ENCODE peak calls at places on chromosomes 6 and 20, in nine cellular contexts. One of them, this sample, is unnamed.

GRCh38 chr6:156777866-156778614 is 862 bp downstream of the ARID1B start:
- DNase-seq in memory B cell: peak; percentile 63
- DNase-seq in T follicular helper cell: peak; percentile 56
- DNase-seq in naive thymus-derived CD8-positive, alpha-beta T cell: peak; percentile 72
- DNase-seq in stomach: peak; percentile 51
- DNase-seq in T-helper 9 cell: peak; percentile 54
- DNase-seq in AG04449: no peak
- DNase-seq in A549: peak; percentile 61
- DNase-seq in effector memory CD4-positive, alpha-beta T cell: peak; percentile 49
- DNase-seq in this sample: peak; percentile 95

GRCh38 chr6:137829641-137830083 is 37.4 kb upstream of the TNFAIP3 start:
- DNase-seq in memory B cell: no peak
- DNase-seq in T follicular helper cell: no peak
- DNase-seq in naive thymus-derived CD8-positive, alpha-beta T cell: no peak
- DNase-seq in stomach: no peak
- DNase-seq in T-helper 9 cell: no peak
- DNase-seq in AG04449: no peak
- DNase-seq in A549: no peak
- DNase-seq in effector memory CD4-positive, alpha-beta T cell: no peak
- DNase-seq in this sample: no peak

GRCh38 chr20:57439432-57439831 is 48.2 kb downstream of the RBM38 start:
- DNase-seq in memory B cell: no peak
- DNase-seq in T follicular helper cell: no peak
- DNase-seq in naive thymus-derived CD8-positive, alpha-beta T cell: no peak
- DNase-seq in stomach: peak; percentile 94
- DNase-seq in T-helper 9 cell: no peak
- DNase-seq in AG04449: no peak
- DNase-seq in A549: peak; percentile 29
- DNase-seq in effector memory CD4-positive, alpha-beta T cell: no peak
- DNase-seq in this sample: peak; percentile 78

GRCh38 chr6:36633370-36633769 is 39.2 kb downstream of the SRSF3 start:
- DNase-seq in memory B cell: no peak
- DNase-seq in T follicular helper cell: no peak
- DNase-seq in naive thymus-derived CD8-positive, alpha-beta T cell: no peak
- DNase-seq in stomach: no peak
- DNase-seq in T-helper 9 cell: no peak
- DNase-seq in AG04449: no peak
- DNase-seq in A549: no peak
- DNase-seq in effector memory CD4-positive, alpha-beta T cell: no peak
- DNase-seq in this sample: no peak

GRCh38 chr20:46831633-46832011 is 63.0 kb upstream of the EYA2 start:
- DNase-seq in memory B cell: no peak
- DNase-seq in T follicular helper cell: no peak
- DNase-seq in naive thymus-derived CD8-positive, alpha-beta T cell: no peak
- DNase-seq in stomach: no peak
- DNase-seq in T-helper 9 cell: no peak
- DNase-seq in AG04449: no peak
- DNase-seq in A549: no peak
- DNase-seq in effector memory CD4-positive, alpha-beta T cell: no peak
- DNase-seq in this sample: no peak

GRCh38 chr6:12729467-12729866 is 12.9 kb downstream of the PHACTR1 start:
- DNase-seq in memory B cell: no peak
- DNase-seq in T follicular helper cell: no peak
- DNase-seq in naive thymus-derived CD8-positive, alpha-beta T cell: no peak
- DNase-seq in stomach: no peak
- DNase-seq in T-helper 9 cell: no peak
- DNase-seq in AG04449: no peak
- DNase-seq in A549: no peak
- DNase-seq in effector memory CD4-positive, alpha-beta T cell: no peak
- DNase-seq in this sample: no peak

GRCh38 chr20:11214281-11214680 is 540.5 kb upstream of the JAG1 start:
- DNase-seq in memory B cell: no peak
- DNase-seq in T follicular helper cell: no peak
- DNase-seq in naive thymus-derived CD8-positive, alpha-beta T cell: no peak
- DNase-seq in stomach: no peak
- DNase-seq in T-helper 9 cell: no peak
- DNase-seq in AG04449: no peak
- DNase-seq in A549: no peak
- DNase-seq in effector memory CD4-positive, alpha-beta T cell: no peak
- DNase-seq in this sample: no peak

GRCh38 chr6:75244063-75244575 is 518 bp upstream of the COX7A2 start:
- DNase-seq in memory B cell: no peak
- DNase-seq in T follicular helper cell: no peak
- DNase-seq in naive thymus-derived CD8-positive, alpha-beta T cell: no peak
- DNase-seq in stomach: no peak
- DNase-seq in T-helper 9 cell: no peak
- DNase-seq in AG04449: no peak
- DNase-seq in A549: no peak
- DNase-seq in effector memory CD4-positive, alpha-beta T cell: no peak
- DNase-seq in this sample: no peak

GRCh38 chr20:57089701-57090144 is 176.7 kb downstream of the BMP7 start:
- DNase-seq in memory B cell: peak; percentile 36
- DNase-seq in T follicular helper cell: peak; percentile 41
- DNase-seq in naive thymus-derived CD8-positive, alpha-beta T cell: peak; percentile 39
- DNase-seq in stomach: peak; percentile 78
- DNase-seq in T-helper 9 cell: peak; percentile 28
- DNase-seq in AG04449: no peak
- DNase-seq in A549: peak; percentile 61
- DNase-seq in effector memory CD4-positive, alpha-beta T cell: no peak
- DNase-seq in this sample: peak; percentile 86

GRCh38 chr6:169263836-169264608 is 10.4 kb upstream of the THBS2 start:
- DNase-seq in memory B cell: no peak
- DNase-seq in T follicular helper cell: no peak
- DNase-seq in naive thymus-derived CD8-positive, alpha-beta T cell: no peak
- DNase-seq in stomach: no peak
- DNase-seq in T-helper 9 cell: no peak
- DNase-seq in AG04449: no peak
- DNase-seq in A549: no peak
- DNase-seq in effector memory CD4-positive, alpha-beta T cell: no peak
- DNase-seq in this sample: peak; percentile 66

GRCh38 chr20:1801551-1801950 is 93.7 kb upstream of the SIRPA start:
- DNase-seq in memory B cell: no peak
- DNase-seq in T follicular helper cell: no peak
- DNase-seq in naive thymus-derived CD8-positive, alpha-beta T cell: no peak
- DNase-seq in stomach: no peak
- DNase-seq in T-helper 9 cell: no peak
- DNase-seq in AG04449: no peak
- DNase-seq in A549: no peak
- DNase-seq in effector memory CD4-positive, alpha-beta T cell: no peak
- DNase-seq in this sample: no peak

GRCh38 chr6:18562726-18563125 is 175.6 kb downstream of the RNF144B start:
- DNase-seq in memory B cell: no peak
- DNase-seq in T follicular helper cell: no peak
- DNase-seq in naive thymus-derived CD8-positive, alpha-beta T cell: no peak
- DNase-seq in stomach: no peak
- DNase-seq in T-helper 9 cell: no peak
- DNase-seq in AG04449: no peak
- DNase-seq in A549: no peak
- DNase-seq in effector memory CD4-positive, alpha-beta T cell: no peak
- DNase-seq in this sample: no peak

GRCh38 chr6:79801362-79801761 is 146.0 kb downstream of the ELOVL4 start:
- DNase-seq in memory B cell: no peak
- DNase-seq in T follicular helper cell: no peak
- DNase-seq in naive thymus-derived CD8-positive, alpha-beta T cell: no peak
- DNase-seq in stomach: no peak
- DNase-seq in T-helper 9 cell: no peak
- DNase-seq in AG04449: no peak
- DNase-seq in A549: no peak
- DNase-seq in effector memory CD4-positive, alpha-beta T cell: no peak
- DNase-seq in this sample: no peak

GRCh38 chr6:3526962-3527796 is 70.3 kb upstream of the SLC22A23 start:
- DNase-seq in memory B cell: no peak
- DNase-seq in T follicular helper cell: no peak
- DNase-seq in naive thymus-derived CD8-positive, alpha-beta T cell: no peak
- DNase-seq in stomach: no peak
- DNase-seq in T-helper 9 cell: no peak
- DNase-seq in AG04449: no peak
- DNase-seq in A549: no peak
- DNase-seq in effector memory CD4-positive, alpha-beta T cell: no peak
- DNase-seq in this sample: no peak

GRCh38 chr20:52448513-52448912 is 256.9 kb upstream of the ZFP64 start:
- DNase-seq in memory B cell: no peak
- DNase-seq in T follicular helper cell: no peak
- DNase-seq in naive thymus-derived CD8-positive, alpha-beta T cell: no peak
- DNase-seq in stomach: no peak
- DNase-seq in T-helper 9 cell: no peak
- DNase-seq in AG04449: no peak
- DNase-seq in A549: no peak
- DNase-seq in effector memory CD4-positive, alpha-beta T cell: no peak
- DNase-seq in this sample: no peak

GRCh38 chr6:33822575-33823395 is 19.0 kb upstream of the MLN start:
- DNase-seq in memory B cell: no peak
- DNase-seq in T follicular helper cell: no peak
- DNase-seq in naive thymus-derived CD8-positive, alpha-beta T cell: no peak
- DNase-seq in stomach: no peak
- DNase-seq in T-helper 9 cell: no peak
- DNase-seq in AG04449: no peak
- DNase-seq in A549: peak; percentile 54
- DNase-seq in effector memory CD4-positive, alpha-beta T cell: no peak
- DNase-seq in this sample: no peak

GRCh38 chr20:45340951-45341350 is 7.3 kb downstream of the SDC4 start:
- DNase-seq in memory B cell: no peak
- DNase-seq in T follicular helper cell: no peak
- DNase-seq in naive thymus-derived CD8-positive, alpha-beta T cell: no peak
- DNase-seq in stomach: no peak
- DNase-seq in T-helper 9 cell: no peak
- DNase-seq in AG04449: no peak
- DNase-seq in A549: no peak
- DNase-seq in effector memory CD4-positive, alpha-beta T cell: no peak
- DNase-seq in this sample: no peak

GRCh38 chr20:62618622-62619529 is 23.4 kb upstream of the SLCO4A1 start:
- DNase-seq in memory B cell: no peak
- DNase-seq in T follicular helper cell: no peak
- DNase-seq in naive thymus-derived CD8-positive, alpha-beta T cell: no peak
- DNase-seq in stomach: no peak
- DNase-seq in T-helper 9 cell: no peak
- DNase-seq in AG04449: no peak
- DNase-seq in A549: no peak
- DNase-seq in effector memory CD4-positive, alpha-beta T cell: no peak
- DNase-seq in this sample: peak; percentile 85

GRCh38 chr20:47315339-47315662 is 41.2 kb downstream of the ZMYND8 start:
- DNase-seq in memory B cell: no peak
- DNase-seq in T follicular helper cell: no peak
- DNase-seq in naive thymus-derived CD8-positive, alpha-beta T cell: no peak
- DNase-seq in stomach: no peak
- DNase-seq in T-helper 9 cell: no peak
- DNase-seq in AG04449: no peak
- DNase-seq in A549: peak; percentile 54
- DNase-seq in effector memory CD4-positive, alpha-beta T cell: no peak
- DNase-seq in this sample: no peak

GRCh38 chr6:9517806-9518205 is 897.1 kb downstream of the TFAP2A start:
- DNase-seq in memory B cell: no peak
- DNase-seq in T follicular helper cell: no peak
- DNase-seq in naive thymus-derived CD8-positive, alpha-beta T cell: no peak
- DNase-seq in stomach: no peak
- DNase-seq in T-helper 9 cell: no peak
- DNase-seq in AG04449: no peak
- DNase-seq in A549: no peak
- DNase-seq in effector memory CD4-positive, alpha-beta T cell: no peak
- DNase-seq in this sample: no peak

GRCh38 chr6:73630401-73630800 is 23.4 kb downstream of the SLC17A5 start:
- DNase-seq in memory B cell: no peak
- DNase-seq in T follicular helper cell: no peak
- DNase-seq in naive thymus-derived CD8-positive, alpha-beta T cell: no peak
- DNase-seq in stomach: no peak
- DNase-seq in T-helper 9 cell: no peak
- DNase-seq in AG04449: no peak
- DNase-seq in A549: no peak
- DNase-seq in effector memory CD4-positive, alpha-beta T cell: no peak
- DNase-seq in this sample: no peak

GRCh38 chr6:16355699-16356481 is 117.5 kb downstream of the GMPR start:
- DNase-seq in memory B cell: no peak
- DNase-seq in T follicular helper cell: no peak
- DNase-seq in naive thymus-derived CD8-positive, alpha-beta T cell: no peak
- DNase-seq in stomach: no peak
- DNase-seq in T-helper 9 cell: no peak
- DNase-seq in AG04449: no peak
- DNase-seq in A549: peak; percentile 21
- DNase-seq in effector memory CD4-positive, alpha-beta T cell: no peak
- DNase-seq in this sample: no peak

GRCh38 chr6:159008656-159009288 is 8.8 kb upstream of the RSPH3 start:
- DNase-seq in memory B cell: peak; percentile 21
- DNase-seq in T follicular helper cell: no peak
- DNase-seq in naive thymus-derived CD8-positive, alpha-beta T cell: peak; percentile 64
- DNase-seq in stomach: no peak
- DNase-seq in T-helper 9 cell: no peak
- DNase-seq in AG04449: no peak
- DNase-seq in A549: peak; percentile 29
- DNase-seq in effector memory CD4-positive, alpha-beta T cell: no peak
- DNase-seq in this sample: no peak

GRCh38 chr6:52284131-52284459 is 447 bp downstream of the MCM3 start:
- DNase-seq in memory B cell: no peak
- DNase-seq in T follicular helper cell: no peak
- DNase-seq in naive thymus-derived CD8-positive, alpha-beta T cell: no peak
- DNase-seq in stomach: no peak
- DNase-seq in T-helper 9 cell: no peak
- DNase-seq in AG04449: no peak
- DNase-seq in A549: no peak
- DNase-seq in effector memory CD4-positive, alpha-beta T cell: no peak
- DNase-seq in this sample: no peak

GRCh38 chr6:150297327-150298028 is 71.3 kb upstream of the IYD start:
- DNase-seq in memory B cell: no peak
- DNase-seq in T follicular helper cell: no peak
- DNase-seq in naive thymus-derived CD8-positive, alpha-beta T cell: no peak
- DNase-seq in stomach: no peak
- DNase-seq in T-helper 9 cell: no peak
- DNase-seq in AG04449: no peak
- DNase-seq in A549: peak; percentile 13
- DNase-seq in effector memory CD4-positive, alpha-beta T cell: no peak
- DNase-seq in this sample: no peak

GRCh38 chr6:82183642-82184282 is 63.8 kb downstream of the IBTK start:
- DNase-seq in memory B cell: no peak
- DNase-seq in T follicular helper cell: no peak
- DNase-seq in naive thymus-derived CD8-positive, alpha-beta T cell: no peak
- DNase-seq in stomach: no peak
- DNase-seq in T-helper 9 cell: no peak
- DNase-seq in AG04449: no peak
- DNase-seq in A549: no peak
- DNase-seq in effector memory CD4-positive, alpha-beta T cell: no peak
- DNase-seq in this sample: no peak

GRCh38 chr6:7617954-7618764 is 28.2 kb downstream of the SNRNP48 start:
- DNase-seq in memory B cell: no peak
- DNase-seq in T follicular helper cell: no peak
- DNase-seq in naive thymus-derived CD8-positive, alpha-beta T cell: no peak
- DNase-seq in stomach: no peak
- DNase-seq in T-helper 9 cell: no peak
- DNase-seq in AG04449: peak; percentile 16
- DNase-seq in A549: no peak
- DNase-seq in effector memory CD4-positive, alpha-beta T cell: no peak
- DNase-seq in this sample: no peak

GRCh38 chr6:165059032-165059431 is 250.4 kb downstream of the C6orf118 start:
- DNase-seq in memory B cell: no peak
- DNase-seq in T follicular helper cell: no peak
- DNase-seq in naive thymus-derived CD8-positive, alpha-beta T cell: no peak
- DNase-seq in stomach: no peak
- DNase-seq in T-helper 9 cell: no peak
- DNase-seq in AG04449: no peak
- DNase-seq in A549: no peak
- DNase-seq in effector memory CD4-positive, alpha-beta T cell: no peak
- DNase-seq in this sample: no peak

GRCh38 chr20:24651171-24651972 is 181.9 kb downstream of the SYNDIG1 start:
- DNase-seq in memory B cell: no peak
- DNase-seq in T follicular helper cell: no peak
- DNase-seq in naive thymus-derived CD8-positive, alpha-beta T cell: no peak
- DNase-seq in stomach: no peak
- DNase-seq in T-helper 9 cell: no peak
- DNase-seq in AG04449: peak; percentile 92
- DNase-seq in A549: peak; percentile 81
- DNase-seq in effector memory CD4-positive, alpha-beta T cell: no peak
- DNase-seq in this sample: peak; percentile 24

GRCh38 chr20:4740774-4741431 is 19.2 kb downstream of the PRND start:
- DNase-seq in memory B cell: peak; percentile 74
- DNase-seq in T follicular helper cell: peak; percentile 51
- DNase-seq in naive thymus-derived CD8-positive, alpha-beta T cell: peak; percentile 66
- DNase-seq in stomach: peak; percentile 58
- DNase-seq in T-helper 9 cell: peak; percentile 63
- DNase-seq in AG04449: no peak
- DNase-seq in A549: peak; percentile 58
- DNase-seq in effector memory CD4-positive, alpha-beta T cell: peak; percentile 15
- DNase-seq in this sample: no peak

GRCh38 chr20:57928181-57928967 is 218.6 kb upstream of the PMEPA1 start:
- DNase-seq in memory B cell: no peak
- DNase-seq in T follicular helper cell: no peak
- DNase-seq in naive thymus-derived CD8-positive, alpha-beta T cell: no peak
- DNase-seq in stomach: no peak
- DNase-seq in T-helper 9 cell: no peak
- DNase-seq in AG04449: no peak
- DNase-seq in A549: peak; percentile 31
- DNase-seq in effector memory CD4-positive, alpha-beta T cell: no peak
- DNase-seq in this sample: no peak